ENCODE peak calls at places on chromosomes 6 and 20, in ten cellular contexts. F is choroid plexus epithelial cell, E is cardiac fibroblast, X is AG09309, L is hepatocyte, H is GM06990, K is fibroblast of pulmonary artery, M is mesothelial cell of epicardium, U is HCT116, N is GM13976. Z is an unnamed sample.

GRCh38 chr6:152161501-152161900 is 354.0 kb downstream of the ESR1 start:
- DNase-seq in E (peak; percentile 57), L (no peak), X (no peak), U (no peak), F (peak; percentile 85), N (no peak), K (peak; percentile 43), M (no peak), H (no peak), Z (no peak)

GRCh38 chr6:155985660-155986138 is 530.1 kb upstream of the NOX3 start:
- DNase-seq in H (no peak), U (no peak), M (no peak), X (no peak), L (peak; percentile 18), E (no peak), N (no peak), K (no peak), F (no peak), Z (no peak)

GRCh38 chr20:25178563-25179438 is 16.7 kb upstream of the ENTPD6 start:
- DNase-seq in X (peak; percentile 73), U (peak; percentile 61), N (peak; percentile 63), M (no peak), L (peak; percentile 62), F (peak; percentile 92), K (peak; percentile 90), H (no peak), E (peak; percentile 93), Z (no peak)

GRCh38 chr6:128742900-128743299 is 140.0 kb upstream of the LAMA2 start:
- DNase-seq in U (no peak), L (no peak), E (no peak), N (no peak), M (no peak), K (no peak), F (no peak), X (no peak), H (no peak), Z (peak; percentile 61)

GRCh38 chr6:44043036-44043478 is 84.2 kb downstream of the MRPL14 start:
- DNase-seq in U (no peak), H (no peak), F (no peak), L (peak; percentile 56), X (no peak), N (no peak), K (peak; percentile 28), E (peak; percentile 62), M (no peak), Z (peak; percentile 58)

GRCh38 chr6:50849016-50849748 is 30.5 kb downstream of the TFAP2B start:
- DNase-seq in E (no peak), X (no peak), L (no peak), H (no peak), M (no peak), N (no peak), F (no peak), K (no peak), U (no peak), Z (no peak)

GRCh38 chr6:37800904-37801669 is 18.4 kb upstream of the ZFAND3 start:
- DNase-seq in E (no peak), F (no peak), H (no peak), L (no peak), X (no peak), U (no peak), K (no peak), N (no peak), M (no peak), Z (no peak)

GRCh38 chr20:11849976-11850670 is 67.6 kb upstream of the BTBD3 start:
- DNase-seq in K (peak; percentile 47), L (no peak), E (peak; percentile 84), M (no peak), F (peak; percentile 63), H (no peak), N (no peak), U (peak; percentile 8), X (peak; percentile 17), Z (no peak)

GRCh38 chr20:33076662-33077398 is 2.6 kb upstream of the BPIFB4 start:
- DNase-seq in M (no peak), U (peak; percentile 35), K (no peak), E (peak; percentile 5), L (peak; percentile 31), N (no peak), F (peak; percentile 9), X (no peak), H (no peak), Z (no peak)
- TF ChIP-seq CTCF in M (no peak), U (peak; percentile 52), K (peak; percentile 13), E (no peak), L (peak; percentile 33), N (no peak), F (peak; percentile 47), X (no peak), H (peak; percentile 37), Z (peak; percentile 54)

GRCh38 chr20:53818457-53819177 is 225.0 kb upstream of the ZNF217 start:
- DNase-seq in L (no peak), E (no peak), F (no peak), K (no peak), H (no peak), N (no peak), X (no peak), U (no peak), M (no peak), Z (no peak)

GRCh38 chr20:53819973-53820451 is 226.4 kb upstream of the ZNF217 start:
- DNase-seq in K (no peak), E (no peak), N (no peak), H (no peak), F (no peak), X (no peak), M (no peak), L (no peak), U (no peak), Z (no peak)

GRCh38 chr20:53813728-53814459 is 220.3 kb upstream of the ZNF217 start:
- DNase-seq in L (no peak), X (no peak), M (no peak), N (no peak), H (no peak), U (no peak), E (no peak), F (no peak), K (no peak), Z (no peak)

GRCh38 chr20:53815509-53815908 is 221.9 kb upstream of the ZNF217 start:
- DNase-seq in L (no peak), M (no peak), N (no peak), E (no peak), H (no peak), X (no peak), F (no peak), K (no peak), U (no peak), Z (no peak)

GRCh38 chr20:53816872-53817398 is 223.3 kb upstream of the ZNF217 start:
- DNase-seq in X (no peak), L (no peak), M (no peak), U (no peak), E (no peak), F (no peak), H (no peak), N (no peak), K (no peak), Z (no peak)
- TF ChIP-seq CTCF in X (no peak), L (no peak), M (no peak), U (no peak), E (no peak), F (no peak), H (no peak), N (no peak), K (no peak), Z (no peak)

GRCh38 chr20:54600634-54601033 is 125.2 kb downstream of the DOK5 start:
- DNase-seq in L (no peak), M (no peak), H (no peak), K (no peak), F (no peak), X (no peak), E (no peak), U (no peak), N (no peak), Z (no peak)

GRCh38 chr20:54601831-54602515 is 126.6 kb downstream of the DOK5 start:
- DNase-seq in N (no peak), U (no peak), F (no peak), M (no peak), X (no peak), E (no peak), L (no peak), H (no peak), K (no peak), Z (no peak)

GRCh38 chr20:54598351-54598750 is 123.0 kb downstream of the DOK5 start:
- DNase-seq in L (no peak), K (no peak), M (no peak), H (no peak), X (no peak), F (no peak), N (no peak), E (no peak), U (no peak), Z (no peak)
- TF ChIP-seq CTCF in L (no peak), K (no peak), M (no peak), H (no peak), X (no peak), F (no peak), N (no peak), E (no peak), U (no peak), Z (no peak)

GRCh38 chr20:43694763-43695162 is 27.8 kb downstream of the MYBL2 start:
- DNase-seq in M (no peak), E (no peak), L (no peak), N (no peak), H (no peak), U (no peak), K (no peak), X (no peak), F (no peak), Z (no peak)

GRCh38 chr20:43695571-43695970 is 28.7 kb downstream of the MYBL2 start:
- DNase-seq in U (no peak), N (no peak), H (no peak), F (no peak), M (no peak), L (no peak), E (no peak), X (no peak), K (no peak), Z (no peak)

GRCh38 chr20:43690943-43691598 is 24.2 kb downstream of the MYBL2 start:
- DNase-seq in H (no peak), L (no peak), M (no peak), E (no peak), U (no peak), X (no peak), N (no peak), K (no peak), F (no peak), Z (no peak)

GRCh38 chr20:43689165-43689564 is 22.3 kb downstream of the MYBL2 start:
- DNase-seq in K (no peak), H (no peak), F (no peak), L (no peak), N (no peak), E (no peak), M (no peak), X (no peak), U (no peak), Z (no peak)

DNA sequence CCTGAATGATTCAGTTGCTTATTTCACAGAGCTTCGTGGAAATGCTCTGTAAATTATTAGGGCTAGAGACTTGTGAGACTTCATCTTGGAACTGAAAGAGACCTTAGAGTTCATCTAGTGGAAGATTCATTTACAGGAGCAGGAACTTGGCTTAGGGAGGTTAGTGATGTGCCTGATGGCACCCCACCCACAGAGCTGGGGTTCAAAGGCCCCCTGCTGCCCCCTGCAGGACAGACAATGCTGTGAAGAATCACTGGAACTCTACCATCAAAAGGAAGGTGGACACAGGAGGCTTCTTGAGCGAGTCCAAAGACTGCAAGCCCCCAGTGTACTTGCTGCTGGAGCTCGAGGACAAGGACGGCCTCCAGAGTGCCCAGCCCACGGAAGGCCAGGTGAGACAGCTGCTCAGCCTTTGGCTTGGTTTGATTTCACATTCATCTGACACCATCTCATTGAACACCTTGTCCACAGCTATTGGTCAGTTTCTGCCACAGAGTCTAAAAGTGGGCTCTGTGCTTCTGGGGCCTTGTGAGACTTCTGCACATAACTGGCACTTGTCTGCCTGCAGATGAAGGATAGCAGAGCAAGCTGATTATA is 25.1 kb downstream of the MYBL2 start:
- DNase-seq in U (peak; percentile 29), F (peak; percentile 57), E (peak; percentile 56), N (peak; percentile 81), K (peak; percentile 38), X (peak; percentile 13), M (no peak), L (peak; percentile 71), H (no peak), Z (no peak)
- TF ChIP-seq CTCF in U (peak; percentile 60), F (peak; percentile 83), E (peak; percentile 73), N (peak; percentile 54), K (peak; percentile 62), X (peak; percentile 80), M (no peak), L (peak; percentile 53), H (peak; percentile 81), Z (peak; percentile 77)